ENCODE peak calls at places on chromosomes 4 and X, in seven cellular contexts. I is transverse colon, U is tibial nerve, S is ovary, B is upper lobe of left lung, R is A549, Q is H1. T is an unnamed sample.

GRCh38 chr4:103719320-103720204 is at the start of gene TACR3:
- DNase-seq in I (no peak), U (no peak), S (no peak), B (no peak), R (no peak), Q (no peak), T (no peak)

GRCh38 chr4:3308691-3309090 is 15.9 kb downstream of the RGS12 start:
- DNase-seq in I (no peak), U (no peak), S (peak; percentile 10), B (peak; percentile 15), R (no peak), Q (no peak), T (no peak)

GRCh38 chr4:189021831-189022230 is 882.6 kb downstream of the TRIML1 start:
- DNase-seq in I (no peak), U (no peak), S (peak; percentile 55), B (no peak), R (no peak), Q (no peak), T (no peak)

GRCh38 chr4:150250998-150251651 is 172.9 kb downstream of the DCLK2 start:
- DNase-seq in I (no peak), U (no peak), S (no peak), B (no peak), R (no peak), Q (no peak), T (no peak)

GRCh38 chr4:170853422-170854021 is 763.8 kb upstream of the AADAT start:
- DNase-seq in I (peak; percentile 49), U (peak; percentile 7), S (no peak), B (peak; percentile 32), R (no peak), Q (peak; percentile 27), T (peak; percentile 44)

GRCh38 chr4:67332627-67333026 is 212.7 kb downstream of the CENPC start:
- DNase-seq in I (no peak), U (no peak), S (no peak), B (no peak), R (no peak), Q (no peak), T (no peak)

GRCh38 chrX:136819026-136819425 is 38.3 kb upstream of the ARHGEF6 start:
- DNase-seq in I (no peak), U (no peak), S (no peak), B (no peak), R (no peak), Q (no peak), T (no peak)

GRCh38 chr4:78711676-78712075 is 64.5 kb upstream of the BMP2K start:
- DNase-seq in I (no peak), U (no peak), S (no peak), B (no peak), R (no peak), Q (no peak), T (no peak)

GRCh38 chr4:69054578-69055200 is 41.6 kb upstream of the UGT2B7 start:
- DNase-seq in I (no peak), U (no peak), S (no peak), B (peak; percentile 61), R (no peak), Q (no peak), T (no peak)

GRCh38 chr4:14196141-14196540 is 568.6 kb upstream of the BOD1L1 start:
- DNase-seq in I (no peak), U (peak; percentile 22), S (no peak), B (peak; percentile 24), R (no peak), Q (peak; percentile 19), T (peak; percentile 61)

GRCh38 chr4:105637409-105638258 is 70.9 kb downstream of the INTS12 start:
- DNase-seq in I (peak; percentile 83), U (peak; percentile 81), S (peak; percentile 38), B (peak; percentile 93), R (no peak), Q (no peak), T (peak; percentile 79)

GRCh38 chrX:130165181-130165702 is 399 bp downstream of the AIFM1 start:
- DNase-seq in I (no peak), U (no peak), S (peak; percentile 64), B (no peak), R (no peak), Q (peak; percentile 5), T (no peak)

GRCh38 chr4:125681240-125681639 is 366.5 kb downstream of the FAT4 start:
- DNase-seq in I (no peak), U (no peak), S (no peak), B (no peak), R (no peak), Q (no peak), T (no peak)

GRCh38 chr4:73729534-73730165 is 10.7 kb upstream of the CXCL8 start:
- DNase-seq in I (peak; percentile 67), U (peak; percentile 81), S (peak; percentile 62), B (peak; percentile 76), R (peak; percentile 43), Q (no peak), T (peak; percentile 70)

GRCh38 chr4:68368566-68369473 is 18.9 kb upstream of the YTHDC1 start:
- DNase-seq in I (no peak), U (no peak), S (no peak), B (no peak), R (peak; percentile 16), Q (no peak), T (no peak)

GRCh38 chr4:111649308-111649707 is 495.9 kb upstream of the FAM241A start:
- DNase-seq in I (no peak), U (no peak), S (no peak), B (no peak), R (no peak), Q (no peak), T (no peak)

GRCh38 chrX:3403748-3404147 is 57.3 kb upstream of the MXRA5 start:
- DNase-seq in I (no peak), U (no peak), S (no peak), B (no peak), R (no peak), Q (no peak), T (no peak)

GRCh38 chr4:66591968-66592367 is 921.7 kb upstream of the EPHA5 start:
- DNase-seq in I (no peak), U (no peak), S (no peak), B (no peak), R (no peak), Q (no peak), T (no peak)

GRCh38 chrX:135707880-135708279 is 5.6 kb upstream of the CT45A1 start:
- DNase-seq in I (peak; percentile 16), U (no peak), S (no peak), B (no peak), R (peak; percentile 8), Q (peak; percentile 1), T (no peak)

GRCh38 chrX:155225774-155226173 is 9.5 kb downstream of the VBP1 start:
- DNase-seq in I (no peak), U (no peak), S (no peak), B (no peak), R (no peak), Q (no peak), T (no peak)

GRCh38 chr4:115259651-115260050 is 146.2 kb upstream of the NDST4 start:
- DNase-seq in I (no peak), U (no peak), S (no peak), B (no peak), R (no peak), Q (no peak), T (no peak)

GRCh38 chrX:7119927-7120577 is 27.5 kb upstream of the STS start:
- DNase-seq in I (no peak), U (no peak), S (no peak), B (no peak), R (no peak), Q (no peak), T (no peak)

GRCh38 chr4:11585506-11585905 is 156.8 kb upstream of the HS3ST1 start:
- DNase-seq in I (peak; percentile 27), U (peak; percentile 34), S (peak; percentile 21), B (no peak), R (peak; percentile 18), Q (no peak), T (peak; percentile 27)

GRCh38 chr4:174225247-174226054 is 58.0 kb downstream of the FBXO8 start:
- DNase-seq in I (no peak), U (no peak), S (no peak), B (no peak), R (no peak), Q (no peak), T (no peak)

GRCh38 chrX:148960060-148960459 is 459.6 kb downstream of the AFF2 start:
- DNase-seq in I (no peak), U (no peak), S (no peak), B (no peak), R (no peak), Q (no peak), T (no peak)

GRCh38 chr4:161658658-161659057 is 505.1 kb downstream of the FSTL5 start:
- DNase-seq in I (no peak), U (no peak), S (no peak), B (no peak), R (no peak), Q (no peak), T (no peak)

GRCh38 chr4:161653697-161654096 is 510.1 kb downstream of the FSTL5 start:
- DNase-seq in I (no peak), U (no peak), S (no peak), B (no peak), R (no peak), Q (no peak), T (no peak)

GRCh38 chr4:161650812-161651211 is 513.0 kb downstream of the FSTL5 start:
- DNase-seq in I (no peak), U (peak; percentile 5), S (no peak), B (no peak), R (no peak), Q (no peak), T (no peak)

GRCh38 chr4:161655148-161655547 is 508.7 kb downstream of the FSTL5 start:
- DNase-seq in I (no peak), U (no peak), S (no peak), B (no peak), R (no peak), Q (no peak), T (no peak)

GRCh38 chr4:161656525-161656924 is 507.3 kb downstream of the FSTL5 start:
- DNase-seq in I (no peak), U (no peak), S (no peak), B (no peak), R (no peak), Q (no peak), T (no peak)
- TF ChIP-seq EP300 in I (no peak), U (no peak), S (no peak), B (no peak), R (no peak), Q (no peak), T (no peak)

GRCh38 chrX:12878536-12878935 is 11.7 kb downstream of the TLR7 start:
- DNase-seq in I (no peak), U (no peak), S (no peak), B (no peak), R (no peak), Q (no peak), T (no peak)
- H3K4me1 ChIP-seq in I (no peaks in the 10 kb centered on the region), U (no peaks in the 10 kb centered on the region), S (no peaks in the 10 kb centered on the region), B (no peaks in the 10 kb centered on the region), R (no peaks in the 10 kb centered on the region), Q (no peaks in the 10 kb centered on the region), T (no peaks in the 10 kb centered on the region)

GRCh38 chr4:144547678-144548298 is 98.2 kb upstream of the HHIP start:
- DNase-seq in I (no peak), U (no peak), S (no peak), B (no peak), R (no peak), Q (no peak), T (no peak)
- TF ChIP-seq EP300 in I (no peak), U (no peak), S (no peak), B (no peak), R (no peak), Q (no peak), T (no peak)

DNA sequence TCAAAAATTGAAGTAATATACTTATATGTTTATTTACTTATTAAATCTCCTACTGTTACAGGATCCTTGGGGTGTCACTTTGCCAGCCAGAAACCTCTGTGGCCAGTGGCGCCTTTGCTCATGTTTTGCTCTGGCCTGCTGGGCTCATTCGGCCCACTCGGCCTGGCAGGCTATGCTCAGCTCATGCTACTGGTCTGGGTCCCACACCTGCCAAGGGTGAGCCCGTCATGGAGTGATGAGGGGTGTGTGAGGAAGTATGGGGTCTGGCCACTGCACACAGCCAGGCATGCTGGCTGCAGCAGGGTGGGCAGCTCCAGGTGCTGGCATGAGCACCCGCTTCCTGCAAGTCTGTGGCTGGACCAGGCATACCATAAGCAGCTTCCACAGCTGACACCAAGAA is 25.1 kb downstream of the ADH7 start:
- DNase-seq in I (no peak), U (no peak), S (no peak), B (no peak), R (no peak), Q (no peak), T (no peak)
- H3K4me1 ChIP-seq in I (peaks cover 3% of the 10 kb centered on the region), U (peaks cover 4% of the 10 kb centered on the region), S (no peaks in the 10 kb centered on the region), B (peaks cover 4% of the 10 kb centered on the region), R (no peaks in the 10 kb centered on the region), Q (peaks cover 3% of the 10 kb centered on the region), T (peaks cover 51% of the 10 kb centered on the region)

T was measured in stomach.